ENCODE peak calls at places on chromosome 12, in six cellular contexts. G is Peyer's patch, O is EL, Z is heart left ventricle, J is GM20000, U is HS-5. W is an unnamed sample.

GRCh38 chr12:85468356-85469157 is 188.5 kb downstream of the ALX1 start:
- DNase-seq in O (peak), U (peak), J (peak), G (no peak), Z (peak), W (peak)

GRCh38 chr12:18552829-18553228 is 185.0 kb downstream of the PLCZ1 start:
- DNase-seq in U (no peak), G (no peak), O (no peak), J (no peak), Z (no peak), W (no peak)

GRCh38 chr12:54370218-54370730 is 6.0 kb upstream of the GPR84 start:
- DNase-seq in Z (peak), J (peak), O (peak), U (no peak), G (peak), W (peak)

GRCh38 chr12:12467701-12468218 is 94.9 kb downstream of the DUSP16 start:
- DNase-seq in J (no peak), O (no peak), G (peak), Z (no peak), U (no peak), W (no peak)

GRCh38 chr12:126784328-126784921 is 1482.5 kb upstream of the TMEM132C start:
- DNase-seq in Z (peak), J (peak), O (peak), G (peak), U (peak), W (peak)

GRCh38 chr12:15662303-15662980 is 126.7 kb downstream of the EPS8 start:
- DNase-seq in Z (no peak), U (peak), J (no peak), G (no peak), O (peak), W (no peak)

GRCh38 chr12:41992029-41992428 is 152.6 kb downstream of the GXYLT1 start:
- DNase-seq in U (no peak), G (no peak), Z (no peak), O (no peak), J (no peak), W (no peak)

GRCh38 chr12:98998697-98999299 is 353.7 kb downstream of the APAF1 start:
- DNase-seq in U (peak), O (peak), J (peak), Z (no peak), G (no peak), W (no peak)

GRCh38 chr12:130981947-130982346 is 28.2 kb downstream of the ADGRD1 start:
- DNase-seq in J (no peak), Z (no peak), U (no peak), G (no peak), O (no peak), W (no peak)

GRCh38 chr12:126706300-126706699 is 1560.7 kb upstream of the TMEM132C start:
- DNase-seq in Z (no peak), G (no peak), J (no peak), U (no peak), O (no peak), W (no peak)

GRCh38 chr12:47801170-47801903 is 18.4 kb downstream of the HDAC7 start:
- DNase-seq in Z (peak), G (no peak), O (no peak), U (no peak), J (no peak), W (no peak)

GRCh38 chr12:30732954-30733637 is 21.7 kb downstream of the CAPRIN2 start:
- DNase-seq in U (no peak), Z (no peak), G (no peak), O (no peak), J (no peak), W (no peak)

GRCh38 chr12:29152223-29152868 is 3.3 kb downstream of the FAR2 start:
- DNase-seq in J (peak), U (no peak), Z (no peak), O (no peak), G (no peak), W (no peak)

GRCh38 chr12:102760322-102760721 is 156.7 kb downstream of the PAH start:
- DNase-seq in J (no peak), U (no peak), Z (no peak), G (no peak), O (no peak), W (no peak)

GRCh38 chr12:31749024-31749704 is 20.3 kb upstream of the AMN1 start:
- DNase-seq in J (peak), G (peak), Z (no peak), U (peak), O (peak), W (peak)

GRCh38 chr12:7859552-7859951 is 13.2 kb downstream of the SLC2A14 start:
- DNase-seq in U (peak), J (no peak), Z (no peak), O (peak), G (no peak), W (no peak)

GRCh38 chr12:57809425-57809824 is 9.1 kb downstream of the AVIL start:
- DNase-seq in J (no peak), G (peak), O (no peak), Z (no peak), U (no peak), W (no peak)

GRCh38 chr12:105317942-105318614 is 12.4 kb upstream of the C12orf75 start:
- DNase-seq in O (peak), J (no peak), U (no peak), G (no peak), Z (no peak), W (no peak)

GRCh38 chr12:66863276-66863675 is 184.4 kb upstream of the GRIP1 start:
- DNase-seq in O (no peak), U (no peak), J (no peak), Z (no peak), G (no peak), W (no peak)

GRCh38 chr12:110885152-110885840 is 35.1 kb downstream of the MYL2 start:
- DNase-seq in O (no peak), J (no peak), Z (no peak), G (no peak), U (no peak), W (no peak)

GRCh38 chr12:90999518-90999917 is 5.3 kb downstream of the EPYC start:
- DNase-seq in Z (no peak), U (peak), O (no peak), G (no peak), J (no peak), W (no peak)

GRCh38 chr12:39831587-39832315 is 212.1 kb upstream of the ABCD2 start:
- DNase-seq in G (no peak), Z (no peak), J (no peak), U (no peak), O (no peak), W (no peak)